ENCODE peak calls at places on chromosome 4, in seven cellular contexts. E is left ventricle myocardium inferior, C is heart right ventricle, B is body of pancreas, X is PC-9, U is heart left ventricle, W is BJ. F is an unnamed sample.

GRCh38 chr4:39883645-39884044 is 94.1 kb downstream of the PDS5A start:
- DNase-seq in U (no peak), W (no peak), X (no peak), C (no peak), B (no peak), E (no peak), F (no peak)

GRCh38 chr4:158760866-158761265 is 8.0 kb upstream of the FNIP2 start:
- DNase-seq in B (no peak), W (no peak), C (no peak), X (no peak), U (no peak), E (no peak), F (no peak)

GRCh38 chr4:142840516-142841123 is 5.5 kb downstream of the INPP4B start:
- DNase-seq in C (no peak), X (no peak), U (no peak), B (no peak), W (no peak), E (no peak), F (peak; percentile 33)

GRCh38 chr4:55671667-55672066 is 35.6 kb upstream of the NMU start:
- DNase-seq in B (no peak), W (no peak), X (no peak), E (no peak), C (no peak), U (no peak), F (no peak)

GRCh38 chr4:6201580-6202091 is 1.3 kb upstream of the JAKMIP1 start:
- DNase-seq in E (no peak), U (no peak), W (no peak), B (no peak), C (no peak), X (no peak), F (no peak)

GRCh38 chr4:150518559-150518958 is 63.4 kb upstream of the MAB21L2 start:
- DNase-seq in U (no peak), W (no peak), X (peak; percentile 47), E (no peak), C (no peak), B (no peak), F (no peak)

GRCh38 chr4:78644744-78645330 is 93.3 kb downstream of the ANXA3 start:
- DNase-seq in X (peak; percentile 39), U (peak; percentile 68), E (peak; percentile 50), C (peak; percentile 24), W (no peak), B (peak; percentile 55), F (peak; percentile 56)

GRCh38 chr4:182978152-182978827 is 61.1 kb upstream of the DCTD start:
- DNase-seq in X (no peak), W (peak; percentile 3), B (no peak), E (no peak), C (no peak), U (no peak), F (no peak)

GRCh38 chr4:53905281-53905934 is 159.0 kb downstream of the CHIC2 start:
- DNase-seq in E (no peak), U (no peak), X (no peak), W (no peak), C (no peak), B (no peak), F (no peak)
- H3K4me3 ChIP-seq in E (no peak overlapping the region), U (no peak overlapping the region), X (no peak overlapping the region), W (no peak overlapping the region), C (peak overlapping the region; percentile 38), B (no peak overlapping the region), F (peak overlapping the region; percentile 56)

GRCh38 chr4:47837582-47838294 is at the start of gene CORIN:
- DNase-seq in B (peak; percentile 37), X (no peak), U (peak; percentile 37), W (no peak), C (peak; percentile 41), E (no peak), F (no peak)
- TF ChIP-seq CTCF in B (no peak), X (no peak), U (no peak), W (no peak), C (no peak), E (no peak), F (no peak)

GRCh38 chr4:8888856-8889255 is 17.2 kb upstream of the HMX1 start:
- DNase-seq in E (no peak), B (no peak), C (no peak), W (no peak), U (no peak), X (no peak), F (no peak)
- H3K27me3 ChIP-seq in E (peaks cover 100% of the 10 kb centered on the region), B (no peaks in the 10 kb centered on the region), C (peaks cover 97% of the 10 kb centered on the region), W (peaks cover 23% of the 10 kb centered on the region), U (peaks cover 80% of the 10 kb centered on the region), X (peaks cover 48% of the 10 kb centered on the region), F (peaks cover 42% of the 10 kb centered on the region)

GRCh38 chr4:175298119-175298518 is 380.0 kb downstream of the ADAM29 start:
- DNase-seq in B (no peak), X (no peak), E (no peak), U (no peak), W (no peak), C (no peak), F (peak; percentile 21)
- H3K4me3 ChIP-seq in B (no peak overlapping the region), X (no peak overlapping the region), E (no peak overlapping the region), U (no peak overlapping the region), W (no peak overlapping the region), C (no peak overlapping the region), F (no peak overlapping the region)

GRCh38 chr4:13963601-13964000 is 336.1 kb upstream of the BOD1L1 start:
- DNase-seq in X (no peak), U (no peak), B (no peak), C (no peak), W (no peak), E (no peak), F (no peak)

GRCh38 chr4:13968723-13969122 is 341.2 kb upstream of the BOD1L1 start:
- DNase-seq in E (no peak), B (no peak), W (no peak), X (peak; percentile 38), U (no peak), C (no peak), F (no peak)

GRCh38 chr4:13970349-13970748 is 342.8 kb upstream of the BOD1L1 start:
- DNase-seq in X (no peak), C (no peak), W (no peak), U (no peak), B (no peak), E (no peak), F (no peak)

DNA sequence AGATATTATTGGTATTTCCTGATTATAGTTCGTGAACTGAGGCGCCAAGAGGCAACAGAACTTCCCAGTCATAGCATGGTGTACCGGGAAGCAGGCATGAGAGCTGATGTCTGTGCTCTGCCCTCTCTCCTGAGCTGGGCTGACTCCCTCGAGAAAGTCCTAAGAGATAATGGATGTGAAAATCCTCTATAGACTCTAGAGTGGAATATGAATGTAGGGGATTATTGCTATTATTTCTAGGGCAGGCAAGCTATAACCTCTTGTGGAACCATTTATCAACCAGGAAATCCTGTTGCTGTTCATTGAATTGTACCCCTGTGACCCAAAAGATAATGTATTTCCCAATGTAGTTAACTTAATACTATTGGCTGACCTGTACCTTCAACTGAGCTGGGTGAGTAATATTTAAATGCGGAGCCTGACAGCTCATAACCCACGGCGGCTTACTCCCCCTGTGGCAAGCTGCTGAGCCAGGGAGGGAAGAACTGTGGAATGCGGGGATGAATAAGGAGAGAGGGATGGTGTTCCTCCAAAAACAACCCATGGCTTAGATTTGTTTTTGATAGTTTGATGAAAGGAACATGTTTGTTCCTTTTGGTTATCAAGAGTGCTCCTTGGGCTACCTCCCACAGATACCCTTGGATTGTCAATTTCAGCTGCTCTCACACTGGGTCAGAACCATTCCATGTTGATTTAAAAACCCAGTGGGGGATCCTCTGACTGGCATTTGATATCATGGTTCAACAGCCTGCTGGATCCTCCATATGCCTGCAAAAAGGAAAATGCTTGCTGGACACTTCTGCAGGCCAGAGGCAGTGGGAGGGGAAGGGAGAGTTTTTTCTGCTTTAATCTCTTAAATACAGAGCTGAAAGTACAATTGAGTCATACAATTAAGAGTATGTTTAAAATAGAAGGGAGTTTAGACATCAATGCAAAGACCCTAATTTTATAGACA is 339.0 kb upstream of the BOD1L1 start:
- DNase-seq in B (no peak), C (no peak), W (no peak), X (no peak), U (no peak), E (no peak), F (peak; percentile 49)
- TF ChIP-seq CTCF in B (no peak), C (no peak), W (peak; percentile 36), X (no peak), U (no peak), E (no peak), F (peak; percentile 24)

DNA sequence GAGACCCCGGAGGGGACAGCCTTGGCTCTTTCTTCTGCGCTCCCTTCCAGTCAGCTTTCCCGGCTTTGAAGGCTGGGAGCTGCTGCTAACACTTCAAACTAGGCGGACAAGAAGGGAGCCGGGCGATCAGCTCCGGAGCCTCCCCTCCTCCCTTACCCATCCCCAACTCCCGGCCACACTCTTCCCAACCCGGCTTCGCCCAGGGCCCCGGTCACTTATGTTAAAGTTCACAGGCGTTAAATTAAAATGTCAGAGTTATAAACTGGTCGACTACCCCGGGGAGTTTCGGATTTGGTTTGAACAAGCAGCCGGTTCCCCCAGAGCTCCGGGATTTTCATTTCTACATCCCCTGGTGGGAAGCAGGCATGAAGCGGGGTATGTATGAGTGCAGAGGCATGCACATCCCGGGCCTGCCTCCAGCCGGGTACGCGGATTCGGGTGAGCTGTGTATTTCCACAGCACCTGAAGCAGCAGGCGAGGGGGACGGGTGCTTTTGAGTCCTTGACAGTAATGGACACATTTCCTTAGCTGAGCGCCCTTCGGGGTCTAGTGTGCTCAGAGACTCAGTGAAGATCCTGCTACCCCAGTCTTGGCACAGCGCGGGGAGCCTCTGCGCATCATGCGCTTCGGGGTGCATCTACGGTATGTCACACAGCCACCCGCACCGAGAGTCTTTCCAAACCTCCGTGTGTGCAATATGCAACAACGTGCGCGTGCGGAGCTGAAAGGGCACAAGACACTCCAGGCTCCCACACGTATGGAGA is 883 bp downstream of the UNC5C start:
- DNase-seq in E (peak; percentile 25), W (no peak), C (peak; percentile 21), U (peak; percentile 29), X (no peak), B (no peak), F (no peak)
- H3K27me3 ChIP-seq in E (peaks cover 83% of the 10 kb centered on the region), W (peaks cover 4% of the 10 kb centered on the region), C (peaks cover 53% of the 10 kb centered on the region), U (peaks cover 36% of the 10 kb centered on the region), X (no peaks in the 10 kb centered on the region), B (no peaks in the 10 kb centered on the region), F (peaks cover 46% of the 10 kb centered on the region)

DNA sequence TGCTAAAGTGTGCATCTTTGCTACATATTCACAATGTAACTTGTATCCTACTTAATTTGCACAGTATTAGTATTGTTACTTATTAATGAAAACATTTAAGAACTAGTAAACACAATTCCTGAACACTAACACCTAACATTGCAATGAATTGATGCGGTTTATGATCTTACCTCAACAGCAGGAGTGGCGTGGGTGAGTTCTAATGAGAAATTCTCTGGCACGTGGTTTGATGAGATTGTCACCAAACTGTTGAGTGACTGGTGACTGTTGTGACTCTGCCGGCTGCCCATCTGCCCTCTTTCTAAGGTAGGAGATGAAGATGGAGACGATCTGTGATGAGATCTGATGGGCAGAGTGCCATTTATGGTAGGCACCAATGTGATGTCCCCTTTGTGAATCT is 2.9 kb downstream of the PCDH18 start:
- DNase-seq in U (no peak), X (no peak), E (no peak), B (no peak), W (no peak), C (no peak), F (no peak)
- H3K4me3 ChIP-seq in U (peak overlapping the region; percentile 61), X (no peak overlapping the region), E (peak overlapping the region; percentile 72), B (no peak overlapping the region), W (peak overlapping the region; percentile 57), C (peak overlapping the region; percentile 69), F (peak overlapping the region; percentile 77)

F was measured in AG04450.